ENCODE peak calls at places on chromosomes 11 and 22, in four cellular contexts. Z is BE2C, G is suprapubic skin, T is A549. S is an unnamed sample.

GRCh38 chr11:44356351-44356750 is 46.4 kb upstream of the ALX4 start:
- DNase-seq in Z (peak; percentile 7), G (no peak), T (no peak), S (peak; percentile 34)

GRCh38 chr11:45801723-45802315 is 3.1 kb upstream of the SLC35C1 start:
- DNase-seq in G (peak; percentile 37), T (peak; percentile 17), Z (no peak), S (no peak)

GRCh38 chr22:30866811-30867271 is 101.7 kb downstream of the MORC2 start:
- DNase-seq in G (peak; percentile 50), T (peak; percentile 22), Z (no peak), S (peak; percentile 19)

GRCh38 chr11:3196161-3197043 is 22.2 kb downstream of the MRGPRG start:
- DNase-seq in G (peak; percentile 66), T (no peak), Z (no peak), S (peak; percentile 60)

GRCh38 chr11:34044664-34045485 is 6.7 kb upstream of the CAPRIN1 start:
- DNase-seq in T (peak; percentile 76), Z (peak; percentile 8), G (no peak), S (peak; percentile 69)

GRCh38 chr22:17789379-17790200 is 15.3 kb upstream of the BID start:
- DNase-seq in T (no peak), G (no peak), Z (no peak), S (no peak)

GRCh38 chr22:31616315-31616980 is 45.6 kb downstream of the PISD start:
- DNase-seq in T (no peak), G (no peak), Z (no peak), S (peak; percentile 77)

GRCh38 chr22:19877626-19878339 is 23.1 kb upstream of the GNB1L start:
- DNase-seq in T (no peak), G (peak; percentile 64), Z (no peak), S (peak; percentile 58)

GRCh38 chr11:28566643-28567042 is 458.5 kb downstream of the METTL15 start:
- DNase-seq in T (peak; percentile 97), G (no peak), Z (peak; percentile 14), S (no peak)

GRCh38 chr11:72237112-72237931 is 6.7 kb downstream of the PHOX2A start:
- DNase-seq in G (no peak), T (no peak), Z (peak; percentile 78), S (peak; percentile 60)

GRCh38 chr11:48036466-48036865 is 56.1 kb downstream of the PTPRJ start:
- DNase-seq in Z (no peak), G (no peak), T (no peak), S (no peak)

GRCh38 chr11:79100093-79100704 is 340.6 kb downstream of the TENM4 start:
- DNase-seq in G (no peak), Z (peak; percentile 66), T (peak; percentile 70), S (no peak)

GRCh38 chr11:14411818-14412217 is 52.8 kb upstream of the RRAS2 start:
- DNase-seq in Z (peak; percentile 29), G (peak; percentile 81), T (no peak), S (no peak)

GRCh38 chr11:14619580-14619979 is 24.0 kb upstream of the PDE3B start:
- DNase-seq in T (no peak), Z (no peak), G (no peak), S (no peak)

GRCh38 chr11:44564653-44565007 is 833 bp upstream of the CD82 start:
- DNase-seq in T (no peak), Z (peak; percentile 42), G (peak; percentile 94), S (peak; percentile 90)

GRCh38 chr22:48319321-48320047 is 1508.2 kb downstream of the BRD1 start:
- DNase-seq in G (no peak), T (no peak), Z (no peak), S (peak; percentile 46)

GRCh38 chr22:37804886-37805857 is 2.6 kb upstream of the GCAT start:
- DNase-seq in T (peak; percentile 87), G (peak; percentile 96), Z (peak; percentile 93), S (peak; percentile 95)

GRCh38 chr22:17867160-17867785 is 93.0 kb upstream of the BID start:
- DNase-seq in T (no peak), Z (peak; percentile 72), G (no peak), S (no peak)

GRCh38 chr11:109426442-109426841 is 4.5 kb downstream of the C11orf87 start:
- DNase-seq in T (peak; percentile 2), G (no peak), Z (no peak), S (no peak)

GRCh38 chr11:11520231-11521015 is 101.4 kb downstream of the GALNT18 start:
- DNase-seq in T (no peak), Z (no peak), G (no peak), S (no peak)

GRCh38 chr11:78168539-78169477 is 19.6 kb downstream of the KCTD21 start:
- DNase-seq in G (peak; percentile 90), Z (peak; percentile 94), T (no peak), S (no peak)

DNA sequence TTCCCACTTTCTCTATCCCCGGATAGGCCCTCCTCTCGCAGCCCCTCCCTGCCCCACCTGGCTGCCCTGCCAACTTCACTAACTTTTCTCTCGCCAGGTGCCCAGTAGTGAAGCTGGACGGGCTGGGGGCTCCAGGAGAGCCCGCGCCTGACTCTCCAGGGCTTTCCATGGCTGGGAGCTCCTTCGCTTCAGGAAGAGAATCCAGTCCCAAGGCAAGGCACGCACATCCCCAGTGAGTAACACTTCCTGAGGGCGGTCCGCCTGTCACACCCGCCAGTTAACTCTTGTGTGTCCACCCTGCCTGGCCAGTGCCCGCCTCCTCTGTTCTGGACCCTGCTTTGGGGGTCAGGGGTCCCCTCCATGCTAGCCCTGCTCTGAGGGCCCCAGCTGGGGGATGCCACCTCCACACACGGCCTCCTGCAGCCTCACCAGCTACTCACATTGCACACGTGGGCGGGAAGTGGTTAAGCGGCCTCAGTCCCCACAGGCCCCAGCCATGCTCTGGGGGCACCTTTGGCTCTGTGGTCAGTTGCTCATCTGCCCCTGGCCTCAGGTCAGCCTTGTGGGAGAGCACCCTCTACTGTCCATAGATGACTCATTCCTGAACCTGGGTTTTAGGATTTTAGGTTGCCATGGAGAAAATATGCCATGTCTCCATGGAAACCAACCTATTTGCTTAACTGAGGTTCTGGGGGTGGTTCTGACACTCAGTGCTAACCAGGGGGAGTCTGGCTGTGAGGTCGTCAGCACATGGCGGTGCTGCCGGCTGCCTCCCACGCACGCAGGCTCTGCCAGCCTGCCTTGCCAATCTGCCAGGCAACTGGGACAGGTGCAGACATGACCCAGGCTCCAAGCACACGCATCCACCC is at the start of gene RIN1:
- DNase-seq in Z (peak; percentile 58), T (peak; percentile 86), G (no peak), S (peak; percentile 78)
- TF ChIP-seq CTCF in Z (peak; percentile 69), T (peak; percentile 53), G (no peak), S (peak; percentile 36)

DNA sequence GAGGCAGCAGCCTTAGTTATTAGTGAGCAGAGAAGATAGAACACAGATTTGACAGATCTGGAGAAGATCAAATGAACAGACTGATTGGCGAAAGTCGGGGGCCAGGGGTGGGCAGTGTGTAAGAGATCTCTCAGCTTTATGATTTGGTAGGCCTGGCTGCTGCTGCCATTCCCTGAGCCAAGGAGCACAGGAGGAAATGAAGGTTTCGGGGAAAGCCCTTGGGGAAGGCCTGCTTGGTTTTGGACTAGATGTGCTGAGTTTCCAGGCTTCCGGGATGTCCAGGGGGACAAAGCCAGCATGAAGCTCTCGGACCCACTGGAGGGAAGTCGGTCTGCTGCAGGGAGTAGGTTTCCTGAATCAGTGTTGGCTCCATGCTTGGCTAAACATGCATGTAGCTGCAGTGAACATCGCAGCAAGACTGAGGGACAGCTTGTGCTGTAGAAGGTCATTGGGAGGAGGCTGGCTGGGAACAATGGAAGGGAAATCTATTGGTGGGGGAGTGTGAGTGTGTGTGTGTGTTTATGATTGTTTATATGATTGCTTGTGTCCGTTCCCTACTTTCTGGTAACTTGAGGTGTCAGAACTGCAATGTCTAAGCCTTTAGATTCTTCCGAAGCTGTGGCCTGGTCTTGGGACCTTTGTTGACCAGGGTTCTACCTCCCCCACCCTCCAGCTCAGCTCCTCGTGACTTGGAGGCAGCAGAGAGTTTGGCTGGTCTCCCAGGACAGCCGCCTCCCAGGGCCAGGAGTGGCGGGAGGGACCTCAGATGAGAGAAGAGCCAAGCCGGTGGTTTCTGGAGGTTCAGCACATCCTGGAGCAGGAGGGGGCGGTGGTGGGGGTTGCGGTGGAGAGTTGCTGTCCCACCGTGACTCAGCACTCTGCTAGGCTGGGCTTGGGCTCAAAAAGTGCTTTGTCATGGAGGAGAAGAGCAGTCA is 4.0 kb upstream of the FTH1 start:
- DNase-seq in T (peak; percentile 99), G (peak; percentile 98), Z (peak; percentile 90), S (peak; percentile 98)
- TF ChIP-seq CTCF in T (no peak), G (no peak), Z (no peak), S (no peak)

GRCh38 chr11:117096140-117096972 is 1.9 kb downstream of the SIK3 start:
- DNase-seq in G (no peak), Z (peak; percentile 15), T (peak; percentile 56), S (no peak)
- TF ChIP-seq CTCF in G (no peak), Z (peak; percentile 16), T (no peak), S (no peak)

GRCh38 chr11:57566035-57566504 is 1.4 kb downstream of the UBE2L6 start:
- DNase-seq in Z (no peak), T (no peak), G (no peak), S (no peak)

GRCh38 chr11:57566564-57567209 is 785 bp downstream of the UBE2L6 start:
- DNase-seq in Z (no peak), T (no peak), G (no peak), S (no peak)

GRCh38 chr11:57560146-57560545 is 7.3 kb downstream of the UBE2L6 start:
- DNase-seq in T (no peak), Z (no peak), G (no peak), S (no peak)

GRCh38 chr11:57567210-57567511 is 311 bp downstream of the UBE2L6 start:
- DNase-seq in G (no peak), T (no peak), Z (no peak), S (no peak)

GRCh38 chr11:57562596-57562995 is 4.9 kb downstream of the UBE2L6 start:
- DNase-seq in T (peak; percentile 20), Z (no peak), G (no peak), S (no peak)
- TF ChIP-seq CTCF in T (no peak), Z (no peak), G (no peak), S (no peak)

GRCh38 chr11:102891736-102892135 is 17.0 kb upstream of the MMP12 start:
- DNase-seq in Z (no peak), G (no peak), T (no peak), S (no peak)
- TF ChIP-seq CTCF in Z (no peak), G (no peak), T (no peak), S (no peak)

DNA sequence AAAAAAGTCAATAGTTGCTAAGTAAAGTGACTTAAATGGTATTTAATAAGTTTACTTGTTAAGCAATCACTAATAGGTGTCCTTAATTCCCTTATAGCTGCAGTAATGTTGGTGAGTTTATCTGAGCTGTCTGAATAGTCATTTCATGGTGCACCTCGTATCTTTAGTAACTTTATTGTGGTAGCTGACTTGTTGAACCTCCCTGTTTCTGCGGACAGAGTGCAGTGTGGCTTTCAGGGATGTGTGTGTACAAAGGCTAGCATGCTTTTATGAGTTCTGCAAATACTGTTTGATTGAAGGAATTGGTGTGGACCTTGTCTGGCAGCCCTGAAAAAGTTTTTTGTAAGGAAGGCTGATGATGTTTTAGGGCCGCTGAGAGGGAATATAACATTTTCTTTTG is 2.6 kb downstream of the ZNRF3 start:
- DNase-seq in Z (no peak), T (no peak), G (no peak), S (no peak)
- TF ChIP-seq CTCF in Z (no peak), T (no peak), G (no peak), S (no peak)

DNA sequence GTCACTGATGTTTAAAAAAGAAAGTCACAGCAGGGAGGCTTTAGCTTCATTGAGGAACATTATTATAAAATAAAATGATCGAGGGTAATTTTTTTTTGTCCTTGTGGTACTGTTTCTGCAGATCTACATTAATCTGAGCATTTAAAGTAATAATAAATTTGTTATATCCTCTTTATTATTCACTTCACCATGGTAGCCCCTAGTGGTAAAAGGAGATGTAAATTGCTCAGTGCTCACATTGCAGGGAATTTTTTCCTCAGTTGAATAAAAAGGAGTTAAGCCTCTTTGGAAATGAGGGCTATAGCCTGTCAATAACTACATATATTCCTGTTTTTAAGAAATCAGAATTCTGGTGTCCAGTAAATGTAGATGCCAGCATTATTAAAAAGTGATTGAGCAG is 99.7 kb upstream of the VPREB1 start:
- DNase-seq in G (no peak), Z (no peak), T (no peak), S (no peak)
- TF ChIP-seq CTCF in G (no peak), Z (no peak), T (no peak), S (no peak)

S was measured in upper lobe of right lung.